ENCODE peak calls at places on chromosomes 12 and 14, in seven cellular contexts. L is HCT116, B is GM23248, Y is OCI-LY7, Q is MM.1S, D is GM23338, K is neural progenitor cell. P is an unnamed sample. For H3K4me1, the result is how much of the 10 kb centered on the place peaks cover.

GRCh38 chr12:65879878-65880277 is 55.6 kb downstream of the HMGA2 start:
- DNase-seq in Q (no peak), K (no peak), Y (no peak), B (peak), L (no peak), D (no peak), P (no peak)

GRCh38 chr12:14910090-14910915 is 24.6 kb upstream of the MGP start:
- DNase-seq in K (no peak), L (peak), Y (no peak), B (peak), Q (no peak), D (no peak), P (no peak)

GRCh38 chr12:79591988-79592387 is 98.8 kb downstream of the PAWR start:
- DNase-seq in L (no peak), Q (no peak), K (no peak), B (peak), D (no peak), Y (no peak), P (no peak)

GRCh38 chr14:65211341-65211987 is 109.1 kb upstream of the MAX start:
- DNase-seq in Q (no peak), L (no peak), B (peak), Y (no peak), K (no peak), D (no peak), P (peak)

GRCh38 chr14:29311983-29312382 is 545.4 kb downstream of the FOXG1 start:
- DNase-seq in B (peak), D (no peak), Q (no peak), K (no peak), L (no peak), Y (no peak), P (no peak)

GRCh38 chr12:47111854-47112253 is 32.1 kb upstream of the AMIGO2 start:
- DNase-seq in B (no peak), Y (no peak), Q (no peak), L (no peak), K (no peak), D (no peak), P (no peak)

GRCh38 chr12:57474430-57474829 is 5.2 kb downstream of the ARHGAP9 start:
- DNase-seq in D (no peak), B (no peak), K (no peak), Q (no peak), Y (no peak), L (no peak), P (no peak)

GRCh38 chr12:130335517-130336392 is 1.9 kb upstream of the PIWIL1 start:
- DNase-seq in L (peak), D (peak), Q (peak), B (peak), K (peak), Y (peak), P (peak)

GRCh38 chr12:100141666-100141997 is 1.0 kb downstream of the BLTP3B start:
- DNase-seq in D (no peak), L (peak), K (no peak), Y (peak), B (peak), Q (peak), P (peak)

GRCh38 chr14:65100905-65101541 is 1.3 kb downstream of the MAX start:
- DNase-seq in D (no peak), Q (no peak), Y (no peak), K (no peak), B (peak), L (no peak), P (no peak)

GRCh38 chr12:49974231-49974675 is 1.5 kb downstream of the AQP6 start:
- DNase-seq in Q (no peak), Y (no peak), D (peak), L (no peak), B (peak), K (peak), P (peak)

GRCh38 chr14:99241314-99242035 is 30.5 kb downstream of the BCL11B start:
- DNase-seq in K (no peak), Q (no peak), B (no peak), L (no peak), Y (no peak), D (no peak), P (no peak)

GRCh38 chr14:64990291-64990690 is 3.6 kb downstream of the FNTB start:
- DNase-seq in B (no peak), Y (no peak), K (no peak), Q (no peak), L (no peak), D (no peak), P (no peak)

GRCh38 chr12:7144414-7145120 is 14.4 kb downstream of the CLSTN3 start:
- DNase-seq in B (peak), Q (peak), K (peak), Y (peak), D (peak), L (peak), P (peak)

DNA sequence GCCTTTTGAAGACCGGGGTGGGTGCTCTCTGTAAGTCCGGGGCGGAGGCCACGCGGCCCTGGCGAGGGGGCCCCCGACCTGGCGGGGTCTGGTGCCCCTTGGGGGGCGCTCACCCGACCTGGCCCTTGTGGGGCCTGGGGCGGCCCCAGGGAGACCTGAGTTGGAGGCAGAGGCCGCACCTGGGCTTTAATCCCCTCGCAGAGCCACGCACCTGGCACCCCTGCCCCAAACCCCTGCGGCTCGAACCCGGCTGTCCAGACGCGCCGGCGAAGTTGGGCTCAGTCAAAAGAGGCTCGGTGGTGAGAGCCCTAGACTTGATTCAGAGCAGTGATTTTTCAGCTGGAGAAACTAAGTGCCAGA is 267 bp downstream of the CFAP251 start:
- DNase-seq in Y (peak), Q (no peak), B (no peak), L (no peak), K (peak), D (peak), P (no peak)
- H3K4me1 ChIP-seq in Y (under half), Q (under half), B (under half), L (under half), K (under half), D (under half), P (under half)

DNA sequence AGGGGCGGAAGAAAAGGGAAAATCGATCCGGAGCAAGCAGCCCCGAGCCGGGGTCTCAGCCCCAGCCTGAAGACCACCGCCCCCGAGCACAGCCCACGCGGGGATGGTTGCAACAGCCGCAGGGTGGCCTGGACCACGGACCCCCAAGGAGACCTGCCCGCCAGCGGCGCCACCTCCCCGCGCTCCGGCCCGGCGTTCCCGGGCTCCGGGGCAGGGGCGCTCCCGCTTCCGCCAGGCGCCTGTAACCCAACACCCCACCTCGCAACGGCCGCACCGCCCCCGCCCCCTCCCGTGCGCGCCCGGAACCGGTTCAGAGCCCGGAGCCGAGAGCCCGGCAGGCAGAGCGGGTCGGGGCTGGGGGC is 571 bp downstream of the ACTN1 start:
- DNase-seq in D (peak), L (no peak), B (peak), K (peak), Y (no peak), Q (no peak), P (peak)
- TF ChIP-seq EZH2phosphoT487 in D (no peak), L (no peak), B (no peak), K (no peak), Y (no peak), Q (no peak), P (no peak)

GRCh38 chr12:63508543-63508942 is 159.8 kb downstream of the DPY19L2 start:
- DNase-seq in Y (no peak), B (no peak), K (no peak), D (no peak), Q (no peak), L (no peak), P (no peak)
- H3K4me3 ChIP-seq in Y (no peak), B (no peak), K (no peak), D (no peak), Q (no peak), L (no peak), P (no peak)

GRCh38 chr12:4168041-4168440 is 105.5 kb upstream of the CCND2 start:
- DNase-seq in B (no peak), Q (no peak), K (peak), Y (no peak), D (peak), L (no peak), P (no peak)
- H3K4me1 ChIP-seq in B (under half), Q (under half), K (under half), Y (under half), D (under half), L (under half), P (under half)

GRCh38 chr12:55746913-55747231 is 4.0 kb downstream of the GDF11 start:
- DNase-seq in L (no peak), Y (no peak), Q (no peak), B (no peak), D (no peak), K (no peak), P (no peak)
- TF ChIP-seq EZH2phosphoT487 in L (no peak), Y (no peak), Q (no peak), B (no peak), D (no peak), K (no peak), P (no peak)

GRCh38 chr14:24130380-24130716 is at the start of gene FITM1:
- DNase-seq in L (no peak), D (no peak), K (no peak), Y (no peak), B (no peak), Q (no peak), P (no peak)

GRCh38 chr14:24132976-24133375 is 2.5 kb downstream of the FITM1 start:
- DNase-seq in L (no peak), K (no peak), Y (no peak), D (no peak), Q (no peak), B (no peak), P (no peak)

GRCh38 chr14:24130717-24131548 is 474 bp downstream of the FITM1 start:
- DNase-seq in B (no peak), Y (no peak), K (no peak), D (no peak), Q (no peak), L (no peak), P (no peak)

GRCh38 chr14:24132061-24132685 is 1.7 kb downstream of the FITM1 start:
- DNase-seq in K (no peak), D (no peak), B (no peak), Q (no peak), L (no peak), Y (no peak), P (no peak)

GRCh38 chr14:24131549-24131966 is 1.1 kb downstream of the FITM1 start:
- DNase-seq in B (no peak), D (no peak), Q (no peak), K (no peak), Y (no peak), L (no peak), P (no peak)
- H3K4me3 ChIP-seq in B (no peak), D (no peak), Q (no peak), K (no peak), Y (no peak), L (no peak), P (no peak)

GRCh38 chr12:76023069-76023690 is 8.4 kb downstream of the PHLDA1 start:
- DNase-seq in Q (no peak), K (no peak), Y (no peak), D (no peak), L (no peak), B (no peak), P (no peak)
- H3K4me1 ChIP-seq in Q (under half), K (under half), Y (under half), D (under half), L (half or more), B (half or more), P (under half)

GRCh38 chr12:19151298-19151697 is 21.8 kb downstream of the PLEKHA5 start:
- DNase-seq in L (no peak), B (no peak), D (no peak), K (no peak), Q (no peak), Y (no peak), P (no peak)

GRCh38 chr12:19153396-19153795 is 23.9 kb downstream of the PLEKHA5 start:
- DNase-seq in Q (no peak), D (no peak), B (no peak), K (no peak), L (no peak), Y (no peak), P (no peak)

GRCh38 chr12:19155981-19156734 is 26.6 kb downstream of the PLEKHA5 start:
- DNase-seq in D (no peak), K (no peak), L (no peak), Y (no peak), B (no peak), Q (no peak), P (no peak)

GRCh38 chr12:19158909-19159308 is 29.4 kb downstream of the PLEKHA5 start:
- DNase-seq in Q (no peak), L (no peak), Y (no peak), B (peak), K (no peak), D (no peak), P (no peak)

DNA sequence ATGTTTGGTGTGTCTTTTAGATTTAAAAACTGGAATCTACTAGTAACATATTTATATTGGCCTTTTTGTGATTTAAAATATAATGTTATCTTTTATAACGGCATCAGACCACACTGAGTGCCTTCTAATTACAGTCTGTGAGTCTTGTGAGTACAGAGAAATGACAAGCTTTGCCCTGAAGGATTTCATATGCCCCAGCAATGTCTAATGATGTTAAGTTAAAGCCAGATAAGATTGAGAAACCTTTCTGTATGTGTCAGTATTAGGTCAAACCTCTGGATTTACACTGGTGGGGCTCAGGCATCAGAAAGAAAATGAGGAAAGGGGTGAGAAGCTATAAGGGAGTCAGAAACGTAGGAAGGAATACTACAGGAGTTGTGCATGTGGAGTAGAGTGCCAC is 25.2 kb downstream of the PLEKHA5 start:
- DNase-seq in L (no peak), K (no peak), Q (no peak), D (no peak), Y (no peak), B (peak), P (no peak)
- TF ChIP-seq EZH2phosphoT487 in L (no peak), K (no peak), Q (no peak), D (no peak), Y (no peak), B (no peak), P (no peak)

GRCh38 chr14:61720302-61720677 is 25.0 kb downstream of the HIF1A start:
- DNase-seq in L (no peak), B (peak), D (no peak), Q (no peak), K (no peak), Y (peak), P (peak)
- H3K4me3 ChIP-seq in L (no peak), B (peak), D (no peak), Q (no peak), K (no peak), Y (peak), P (no peak)